ENCODE peak calls at places on chromosome 17, in four cellular contexts. Z is H1, K is transverse colon, Y is suprapubic skin. S is an unnamed sample. For H3K4me1, the result is how much of the 10 kb centered on the place peaks cover.

GRCh38 chr17:13864551-13864950 is 204.8 kb upstream of the COX10 start:
- DNase-seq in K (no peak), Y (no peak), Z (no peak), S (no peak)

GRCh38 chr17:76166168-76166567 is 25.1 kb upstream of the FOXJ1 start:
- DNase-seq in K (no peak), Y (no peak), Z (no peak), S (no peak)

GRCh38 chr17:7888184-7888920 is at the start of gene CHD3:
- DNase-seq in Y (peak), K (peak), Z (no peak), S (peak)

GRCh38 chr17:83067718-83068261 is 11.6 kb upstream of the METRNL start:
- DNase-seq in K (no peak), Y (peak), Z (peak), S (no peak)

GRCh38 chr17:19461139-19461538 is 50.1 kb downstream of the RNF112 start:
- DNase-seq in Z (peak), K (no peak), Y (no peak), S (no peak)

GRCh38 chr17:44095647-44096496 is 25.3 kb downstream of the G6PC3 start:
- DNase-seq in K (peak), Z (peak), Y (no peak), S (no peak)

GRCh38 chr17:17041571-17042380 is 481 bp upstream of the MPRIP start:
- DNase-seq in K (peak), Z (peak), Y (peak), S (peak)

GRCh38 chr17:82031885-82032627 is 578 bp downstream of the RAC3 start:
- DNase-seq in K (peak), Y (no peak), Z (peak), S (peak)

GRCh38 chr17:3557768-3558583 is at the start of gene TRPV3:
- DNase-seq in K (peak), Y (no peak), Z (no peak), S (peak)

GRCh38 chr17:61460796-61461585 is 8.8 kb downstream of the TBX4 start:
- DNase-seq in Y (no peak), K (no peak), Z (peak), S (no peak)

GRCh38 chr17:72176516-72176851 is 55.7 kb downstream of the SOX9 start:
- DNase-seq in K (peak), Y (no peak), Z (no peak), S (no peak)

GRCh38 chr17:27541326-27542023 is 85.2 kb downstream of the KSR1 start:
- DNase-seq in K (no peak), Z (no peak), Y (no peak), S (no peak)

GRCh38 chr17:8393470-8394231 is 4.0 kb downstream of the RNF222 start:
- DNase-seq in Y (no peak), Z (no peak), K (peak), S (no peak)

GRCh38 chr17:160336-160735 is 21.1 kb downstream of the DOC2B start:
- DNase-seq in K (no peak), Z (no peak), Y (no peak), S (no peak)

GRCh38 chr17:57406131-57406980 is 150.0 kb downstream of the MSI2 start:
- DNase-seq in K (no peak), Z (no peak), Y (no peak), S (no peak)

GRCh38 chr17:75685508-75685907 is 18.4 kb downstream of the SAP30BP start:
- DNase-seq in K (no peak), Y (no peak), Z (no peak), S (no peak)

GRCh38 chr17:78884148-78884870 is 18.7 kb downstream of the CEP295NL start:
- DNase-seq in Z (peak), Y (no peak), K (no peak), S (no peak)

GRCh38 chr17:31696184-31696602 is 162.9 kb downstream of the COPRS start:
- DNase-seq in Z (peak), K (peak), Y (peak), S (peak)

GRCh38 chr17:13321932-13322701 is 279.6 kb downstream of the HS3ST3A1 start:
- DNase-seq in K (no peak), Y (no peak), Z (no peak), S (no peak)

GRCh38 chr17:69245617-69246016 is 17.0 kb upstream of the ABCA10 start:
- DNase-seq in K (no peak), Y (no peak), Z (no peak), S (no peak)

GRCh38 chr17:36899250-36900129 is 37.8 kb upstream of the LHX1 start:
- DNase-seq in Z (no peak), K (no peak), Y (no peak), S (no peak)

GRCh38 chr17:38747385-38748328 is 479 bp downstream of the PCGF2 start:
- DNase-seq in Z (peak), K (peak), Y (no peak), S (no peak)

GRCh38 chr17:78885956-78886355 is 17.0 kb downstream of the CEP295NL start:
- DNase-seq in Z (no peak), K (peak), Y (no peak), S (no peak)

GRCh38 chr17:74529243-74529642 is 2.0 kb downstream of the CD300LB start:
- DNase-seq in Z (no peak), Y (peak), K (no peak), S (peak)

GRCh38 chr17:74527756-74528155 is 3.5 kb downstream of the CD300LB start:
- DNase-seq in Y (peak), K (no peak), Z (no peak), S (peak)

GRCh38 chr17:74527081-74527480 is 4.2 kb downstream of the CD300LB start:
- DNase-seq in Y (peak), Z (no peak), K (no peak), S (no peak)

GRCh38 chr17:74526681-74527080 is 4.6 kb downstream of the CD300LB start:
- DNase-seq in Z (no peak), Y (no peak), K (no peak), S (no peak)

GRCh38 chr17:74528491-74529199 is 2.6 kb downstream of the CD300LB start:
- DNase-seq in Y (peak), K (no peak), Z (no peak), S (peak)
- TF ChIP-seq POLR2AphosphoS5 in Y (no peak), K (no peak), Z (no peak), S (no peak)

GRCh38 chr17:62656446-62656845 is 29.0 kb downstream of the MRC2 start:
- DNase-seq in Y (no peak), K (no peak), Z (no peak), S (no peak)

GRCh38 chr17:62653831-62654829 is 26.7 kb downstream of the MRC2 start:
- DNase-seq in Z (no peak), Y (peak), K (peak), S (peak)

GRCh38 chr17:62658136-62658535 is 30.7 kb downstream of the MRC2 start:
- DNase-seq in K (no peak), Z (no peak), Y (no peak), S (no peak)

GRCh38 chr17:62660629-62661118 is 33.2 kb downstream of the MRC2 start:
- DNase-seq in K (no peak), Y (no peak), Z (no peak), S (no peak)

DNA sequence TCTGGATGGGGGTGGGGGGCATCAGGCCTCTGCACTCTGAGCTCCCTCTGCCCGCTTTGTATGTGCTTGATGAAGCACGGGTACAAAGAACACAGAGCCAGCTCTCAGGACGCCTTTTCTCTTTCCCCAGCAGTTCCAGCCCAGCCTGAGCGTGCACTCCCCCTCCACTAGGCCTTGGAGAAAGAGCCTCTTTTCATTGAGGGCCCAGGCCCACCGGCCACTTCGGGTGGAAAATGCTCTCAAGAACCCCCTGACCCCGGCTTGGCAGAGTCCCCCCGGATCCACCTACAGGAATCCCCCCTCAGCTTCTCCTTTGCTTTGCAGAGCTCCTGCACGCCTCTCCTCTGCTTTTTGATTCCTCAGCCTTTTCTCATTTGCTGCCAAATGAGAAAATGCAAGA is 30.2 kb downstream of the MRC2 start:
- DNase-seq in Y (no peak), Z (no peak), K (no peak), S (no peak)
- H3K4me1 ChIP-seq in Y (under half), Z (under half), K (under half), S (under half)

DNA sequence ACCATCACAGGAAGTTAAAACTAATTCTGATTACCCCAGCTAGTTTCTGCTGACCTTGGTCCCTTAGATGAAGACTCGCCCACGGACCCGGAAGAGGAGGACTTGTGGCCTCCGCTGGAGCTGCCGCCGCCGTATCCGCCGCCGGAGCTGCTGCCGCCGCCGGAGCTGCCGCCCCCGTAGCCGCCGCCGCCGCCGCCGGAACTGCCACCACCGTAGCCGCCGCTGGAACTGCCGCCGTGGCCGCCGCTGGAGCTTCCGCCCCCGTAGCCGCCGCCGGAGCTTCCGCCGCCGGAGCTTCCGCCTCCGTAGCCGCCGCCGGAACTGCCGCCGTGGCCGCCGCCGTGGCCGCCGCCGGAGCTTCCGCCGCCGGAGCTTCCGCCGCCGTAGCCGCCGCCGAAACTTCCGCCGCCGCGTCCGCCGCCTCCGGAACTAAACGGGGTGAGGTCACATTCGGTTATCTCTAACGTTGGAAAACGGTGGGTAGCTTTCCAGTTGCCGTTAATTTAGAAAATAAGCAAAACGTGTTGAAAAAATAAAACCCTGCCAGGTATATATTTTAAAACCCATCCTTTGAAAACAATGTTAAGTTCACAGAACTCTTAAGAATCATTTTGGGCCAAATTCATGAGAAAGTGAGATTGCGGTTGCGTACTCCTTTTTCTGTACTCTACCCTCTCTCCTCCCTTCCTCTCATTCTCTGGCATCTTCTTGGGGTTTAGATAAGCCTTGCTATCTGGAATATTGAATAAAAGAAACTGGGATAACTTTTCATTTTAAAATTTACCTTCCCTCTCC is 3.5 kb downstream of the KRT10 start:
- DNase-seq in Y (peak), K (peak), Z (peak), S (peak)
- TF ChIP-seq POLR2AphosphoS5 in Y (no peak), K (peak), Z (no peak), S (no peak)

GRCh38 chr17:62714016-62714777 is 86.7 kb downstream of the MRC2 start:
- DNase-seq in Z (no peak), K (no peak), Y (no peak), S (no peak)
- H3K4me1 ChIP-seq in Z (under half), K (under half), Y (under half), S (under half)

DNA sequence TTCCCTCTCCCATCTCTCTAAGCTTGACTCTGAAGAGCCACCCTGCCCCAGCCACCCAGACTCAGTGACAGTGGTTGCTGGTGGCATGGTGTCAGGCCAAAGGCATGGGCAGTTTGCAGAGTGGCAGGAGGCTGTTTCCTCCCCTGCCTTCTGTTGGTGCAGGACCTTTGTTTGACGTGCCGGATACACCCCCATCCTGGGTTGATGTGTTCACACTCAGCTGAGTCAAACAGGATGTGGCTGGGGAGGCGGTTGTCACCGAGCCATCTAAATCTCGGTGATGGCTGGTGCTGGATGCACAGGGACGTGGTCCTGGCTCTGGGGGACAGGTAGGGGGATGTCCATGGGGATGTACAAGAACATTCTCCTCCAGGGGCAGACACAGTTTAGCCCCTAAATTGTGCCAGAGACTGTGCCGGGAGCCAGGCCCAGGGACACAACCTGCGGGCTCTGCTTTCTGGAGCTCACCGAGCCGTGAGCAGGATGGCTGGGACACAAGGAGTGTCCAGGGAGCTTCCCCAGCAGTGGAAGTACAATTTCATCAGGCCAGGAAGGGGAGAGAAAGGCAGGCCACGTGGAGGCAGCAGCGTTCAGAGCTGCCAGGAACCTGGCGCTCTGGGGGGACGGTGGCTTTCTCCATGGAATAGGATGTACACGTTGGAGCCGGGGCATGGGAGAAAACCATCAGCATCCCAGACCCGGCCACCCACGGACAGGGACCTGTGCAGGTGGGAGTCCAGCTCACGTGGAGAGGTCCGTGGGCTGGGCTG is 264.2 kb downstream of the SEC14L1 start:
- DNase-seq in K (peak), Z (no peak), Y (no peak), S (peak)
- TF ChIP-seq POLR2AphosphoS5 in K (peak), Z (no peak), Y (no peak), S (peak)

GRCh38 chr17:66469890-66470289 is 167.5 kb downstream of the PRKCA start:
- DNase-seq in K (no peak), Z (no peak), Y (no peak), S (no peak)
- H3K4me1 ChIP-seq in K (under half), Z (under half), Y (under half), S (half or more)

S was measured in stomach.